ENCODE peak calls at places on chromosome 1, in ten cellular contexts. X is tibial artery; M is stimulated activated CD4-positive, alpha-beta T cell treated with anti-CD3 and anti-CD28 coated beads, Interleukin-1b, Interleukin-23, amount 100 ng/mL, for 4 hours; J is fibroblast of pulmonary artery; V is NCI-H1417; H is GM12891; Z is bronchial epithelial cell; A is left cardiac atrium; T is H54; U is stimulated activated CD8-positive, alpha-beta memory T cell treated with anti-CD3 and anti-CD28 coated beads, Interleukin-7, amount 100 ng/mL, for 4 hours. R is an unnamed sample.

GRCh38 chr1:15849775-15850449 is 2.4 kb downstream of the SPEN start:
- DNase-seq in M (peak), T (no peak), V (peak), X (peak), U (peak), H (no peak), J (peak), Z (peak), A (peak), R (peak)

GRCh38 chr1:49051647-49052046 is 275.0 kb upstream of the BEND5 start:
- DNase-seq in H (no peak), M (no peak), J (no peak), A (no peak), V (no peak), U (no peak), Z (no peak), T (no peak), X (no peak), R (no peak)

GRCh38 chr1:216250861-216251260 is 172.4 kb downstream of the USH2A start:
- DNase-seq in J (no peak), M (no peak), Z (no peak), U (no peak), A (no peak), H (no peak), X (no peak), T (no peak), V (no peak), R (no peak)

GRCh38 chr1:207040181-207040533 is 7.6 kb upstream of the C1orf116 start:
- DNase-seq in V (no peak), H (no peak), T (no peak), X (no peak), M (no peak), A (no peak), Z (no peak), J (no peak), U (no peak), R (no peak)

GRCh38 chr1:226158983-226159382 is 27.6 kb downstream of the ACBD3 start:
- DNase-seq in U (no peak), V (no peak), A (no peak), Z (no peak), T (no peak), M (no peak), J (no peak), H (no peak), X (no peak), R (no peak)

GRCh38 chr1:175178056-175178455 is 14.5 kb downstream of the KIAA0040 start:
- DNase-seq in A (no peak), X (no peak), J (no peak), H (no peak), T (no peak), U (no peak), Z (no peak), M (no peak), V (no peak), R (no peak)

GRCh38 chr1:162003825-162004205 is 19.9 kb downstream of the OLFML2B start:
- DNase-seq in U (no peak), V (peak), X (peak), M (no peak), H (no peak), A (no peak), Z (peak), T (peak), J (peak), R (no peak)

GRCh38 chr1:224736619-224737352 is 120.7 kb downstream of the CNIH3 start:
- DNase-seq in Z (peak), U (no peak), X (no peak), V (no peak), J (peak), A (peak), M (no peak), H (no peak), T (no peak), R (no peak)

GRCh38 chr1:91697322-91698260 is 188.4 kb downstream of the TGFBR3 start:
- DNase-seq in A (no peak), V (no peak), T (no peak), U (no peak), M (peak), X (no peak), H (peak), J (peak), Z (peak), R (no peak)

GRCh38 chr1:15071936-15072335 is 81.6 kb upstream of the TMEM51 start:
- DNase-seq in V (no peak), J (no peak), Z (no peak), U (no peak), H (no peak), X (no peak), A (no peak), M (no peak), T (no peak), R (no peak)